ENCODE peak calls at places on chromosomes 3 and 15, in six cellular contexts. C is frontal cortex; E is T-helper 17 cell; Q is kidney glomerular epithelial cell; T is activated CD8-positive, alpha-beta memory T cell treated with anti-CD3 and anti-CD28 coated beads, Interleukin-2, amount 50 U/mL, for 48 hours; J is NCI-H1930. F is an unnamed sample.

GRCh38 chr3:102747611-102748010 is 312.8 kb downstream of the ZPLD1 start:
- DNase-seq in Q (no peak), C (no peak), E (no peak), T (no peak), J (no peak), F (no peak)

GRCh38 chr3:98390366-98390765 is at the start of gene OR5K3:
- DNase-seq in J (no peak), C (no peak), T (no peak), E (no peak), Q (no peak), F (no peak)

GRCh38 chr15:83837946-83838571 is 184.1 kb downstream of the ADAMTSL3 start:
- DNase-seq in Q (peak; percentile 16), C (peak; percentile 36), E (no peak), J (peak; percentile 3), T (no peak), F (no peak)

GRCh38 chr3:28564211-28564610 is 215.6 kb upstream of the AZI2 start:
- DNase-seq in T (no peak), J (no peak), E (no peak), Q (no peak), C (no peak), F (no peak)

GRCh38 chr15:88428805-88429605 is 38.2 kb downstream of the MRPL46 start:
- DNase-seq in T (no peak), C (no peak), Q (no peak), J (no peak), E (no peak), F (no peak)

GRCh38 chr3:141414800-141415462 is 46.6 kb downstream of the ZBTB38 start:
- DNase-seq in E (no peak), T (no peak), Q (no peak), C (no peak), J (no peak), F (no peak)

GRCh38 chr15:73899197-73900128 is 26.1 kb downstream of the TBC1D21 start:
- DNase-seq in C (no peak), E (no peak), J (no peak), Q (no peak), T (no peak), F (no peak)

GRCh38 chr15:71532994-71533393 is 277.4 kb upstream of the NR2E3 start:
- DNase-seq in J (no peak), E (no peak), C (no peak), Q (no peak), T (no peak), F (no peak)

GRCh38 chr15:87986786-87987185 is 269.8 kb downstream of the NTRK3 start:
- DNase-seq in J (no peak), C (no peak), T (no peak), Q (no peak), E (no peak), F (no peak)

GRCh38 chr3:18740631-18741583 is 315.8 kb upstream of the SATB1 start:
- DNase-seq in J (no peak), E (peak; percentile 12), C (no peak), T (no peak), Q (no peak), F (no peak)

GRCh38 chr3:140086642-140087041 is 151.7 kb downstream of the CLSTN2 start:
- DNase-seq in J (no peak), E (no peak), C (no peak), T (no peak), Q (no peak), F (no peak)

GRCh38 chr15:41880156-41880877 is 13.5 kb downstream of the SPTBN5 start:
- DNase-seq in J (no peak), T (no peak), Q (no peak), E (no peak), C (no peak), F (no peak)

GRCh38 chr3:111728566-111728935 is 130.5 kb upstream of the PHLDB2 start:
- DNase-seq in C (no peak), T (no peak), E (no peak), Q (no peak), J (no peak), F (no peak)

GRCh38 chr15:23397779-23398178 is 43.2 kb downstream of the GOLGA8S start:
- DNase-seq in T (no peak), E (no peak), C (no peak), J (no peak), Q (no peak), F (no peak)

GRCh38 chr15:84749111-84749991 is 959 bp downstream of the ZNF592 start:
- DNase-seq in C (no peak), T (peak; percentile 70), E (peak; percentile 18), Q (no peak), J (no peak), F (no peak)

GRCh38 chr15:88627463-88627862 is 6.3 kb downstream of the AEN start:
- DNase-seq in T (peak; percentile 61), J (no peak), Q (no peak), C (no peak), E (peak; percentile 34), F (no peak)

GRCh38 chr3:78846688-78847087 is 921.1 kb downstream of the ROBO1 start:
- DNase-seq in J (no peak), T (no peak), E (no peak), C (no peak), Q (no peak), F (no peak)

GRCh38 chr3:414063-414462 is 217.5 kb downstream of the CHL1 start:
- DNase-seq in C (no peak), T (no peak), Q (peak; percentile 46), E (no peak), J (no peak), F (no peak)

GRCh38 chr3:2915826-2916225 is 194.3 kb downstream of the IL5RA start:
- DNase-seq in J (no peak), C (no peak), E (no peak), T (no peak), Q (no peak), F (no peak)

GRCh38 chr3:193407156-193407555 is 28.6 kb upstream of the ATP13A5 start:
- DNase-seq in J (no peak), Q (no peak), E (no peak), T (no peak), C (no peak), F (no peak)

GRCh38 chr15:74587924-74588323 is 27.7 kb upstream of the CLK3 start:
- DNase-seq in C (no peak), Q (no peak), J (no peak), E (no peak), T (no peak), F (no peak)

GRCh38 chr15:33988384-33988783 is 20.1 kb downstream of the CHRM5 start:
- DNase-seq in T (no peak), E (no peak), C (no peak), Q (no peak), J (no peak), F (no peak)

GRCh38 chr3:51500632-51501131 is 867 bp upstream of the DCAF1 start:
- DNase-seq in C (no peak), Q (no peak), J (no peak), T (no peak), E (no peak), F (no peak)

GRCh38 chr3:46038916-46039315 is 11.6 kb upstream of the XCR1 start:
- DNase-seq in Q (no peak), E (no peak), C (no peak), T (no peak), J (no peak), F (no peak)

GRCh38 chr15:70181626-70182255 is 84.0 kb upstream of the TLE3 start:
- DNase-seq in E (no peak), J (no peak), C (no peak), T (no peak), Q (no peak), F (no peak)

GRCh38 chr15:49467782-49468181 is 44.7 kb downstream of the FGF7 start:
- DNase-seq in J (no peak), Q (no peak), C (no peak), T (no peak), E (no peak), F (no peak)

GRCh38 chr3:161305095-161305991 is 66.0 kb downstream of the SPTSSB start:
- DNase-seq in C (no peak), E (no peak), J (no peak), Q (peak; percentile 7), T (no peak), F (no peak)

GRCh38 chr3:112858410-112859069 is 11.9 kb upstream of the CD200R1L start:
- DNase-seq in C (no peak), J (no peak), Q (no peak), E (no peak), T (no peak), F (no peak)

GRCh38 chr3:128870327-128870726 is 9.1 kb upstream of the ACAD9 start:
- DNase-seq in C (no peak), T (no peak), J (no peak), Q (no peak), E (no peak), F (no peak)

GRCh38 chr3:100106094-100106493 is 8.2 kb downstream of the FILIP1L start:
- DNase-seq in C (no peak), T (no peak), J (no peak), E (no peak), Q (no peak), F (no peak)

GRCh38 chr3:177781686-177782161 is 584.4 kb upstream of the TBL1XR1 start:
- DNase-seq in Q (no peak), C (no peak), J (no peak), T (no peak), E (no peak), F (no peak)

GRCh38 chr3:129001817-129002572 is 891 bp downstream of the EFCC1 start:
- DNase-seq in J (no peak), T (peak; percentile 72), C (no peak), E (no peak), Q (no peak), F (no peak)

GRCh38 chr3:66989860-66990696 is 8.0 kb upstream of the KBTBD8 start:
- DNase-seq in J (no peak), Q (no peak), T (no peak), C (no peak), E (no peak), F (no peak)

GRCh38 chr15:64443747-64444621 is 16.4 kb upstream of the ZNF609 start:
- DNase-seq in E (no peak), C (no peak), Q (peak; percentile 97), J (no peak), T (no peak), F (peak; percentile 69)

GRCh38 chr3:23202203-23202920 is 765 bp upstream of the UBE2E2 start:
- DNase-seq in T (peak; percentile 75), J (no peak), C (peak; percentile 14), Q (no peak), E (no peak), F (no peak)

GRCh38 chr15:49041406-49041805 is 4.8 kb downstream of the SECISBP2L start:
- DNase-seq in C (no peak), E (no peak), J (no peak), T (no peak), Q (no peak), F (no peak)

GRCh38 chr3:17110665-17111396 is 226.1 kb downstream of the PLCL2 start:
- DNase-seq in J (no peak), T (no peak), C (no peak), E (no peak), Q (no peak), F (no peak)